ENCODE peak calls at places on chromosomes 5 and 9, in eight cellular contexts. G, J, X, S, Q, V, B and F are unnamed samples. For H3K36me3, the result is how much of the 10 kb centered on the place peaks cover.

GRCh38 chr9:25648116-25648515 is 30.1 kb downstream of the TUSC1 start:
- DNase-seq in X (no peak), Q (no peak), B (no peak), S (no peak), V (no peak), G (no peak), J (no peak), F (no peak)

GRCh38 chr5:127097288-127097687 is 24.0 kb upstream of the C5orf63 start:
- DNase-seq in X (no peak), S (no peak), G (no peak), Q (no peak), J (no peak), B (no peak), V (no peak), F (no peak)

GRCh38 chr9:125971895-125972729 is 224.9 kb downstream of the PBX3 start:
- DNase-seq in Q (no peak), S (no peak), V (no peak), B (no peak), J (no peak), G (no peak), X (no peak), F (no peak)

GRCh38 chr9:116910201-116910600 is 223.1 kb downstream of the TRIM32 start:
- DNase-seq in G (no peak), S (no peak), Q (no peak), V (no peak), X (peak), B (no peak), J (no peak), F (no peak)

GRCh38 chr9:1208185-1208584 is 158.0 kb downstream of the DMRT2 start:
- DNase-seq in B (no peak), S (no peak), X (peak), J (no peak), V (no peak), G (no peak), Q (no peak), F (no peak)

GRCh38 chr5:1722877-1723276 is 76.8 kb downstream of the MRPL36 start:
- DNase-seq in Q (no peak), S (no peak), V (no peak), G (no peak), X (no peak), J (peak), B (no peak), F (no peak)

GRCh38 chr9:81465468-81466002 is 223.8 kb downstream of the TLE1 start:
- DNase-seq in V (no peak), X (no peak), J (no peak), Q (no peak), G (no peak), S (no peak), B (no peak), F (no peak)

GRCh38 chr5:9483251-9483650 is 62.6 kb downstream of the SEMA5A start:
- DNase-seq in B (no peak), S (no peak), J (no peak), X (peak), V (no peak), G (no peak), Q (no peak), F (no peak)

GRCh38 chr9:102770704-102771103 is 224.4 kb upstream of the CYLC2 start:
- DNase-seq in V (no peak), X (no peak), J (no peak), G (no peak), Q (no peak), B (no peak), S (no peak), F (no peak)

GRCh38 chr5:172896465-172896864 is 62.4 kb downstream of the ERGIC1 start:
- DNase-seq in X (no peak), J (no peak), V (no peak), B (peak), S (no peak), G (no peak), Q (no peak), F (no peak)

GRCh38 chr9:101028346-101029299 is at the start of gene PLPPR1:
- DNase-seq in S (peak), J (peak), X (no peak), G (peak), Q (peak), V (no peak), B (peak), F (peak)

GRCh38 chr5:33997331-33997983 is 10.4 kb downstream of the AMACR start:
- DNase-seq in G (peak), J (peak), B (peak), S (peak), V (peak), X (peak), Q (peak), F (peak)

GRCh38 chr5:156109317-156110023 is 217.5 kb upstream of the SGCD start:
- DNase-seq in G (no peak), X (no peak), Q (no peak), J (no peak), V (no peak), S (no peak), B (no peak), F (no peak)

GRCh38 chr9:8732367-8733075 is 932.9 kb upstream of the DMAC1 start:
- DNase-seq in Q (no peak), G (no peak), X (no peak), J (no peak), S (no peak), B (no peak), V (no peak), F (no peak)

GRCh38 chr5:74423383-74423782 is 217.1 kb downstream of the ENC1 start:
- DNase-seq in G (no peak), S (no peak), V (no peak), Q (no peak), X (no peak), B (no peak), J (no peak), F (no peak)

GRCh38 chr9:14159440-14160222 is 154.3 kb downstream of the NFIB start:
- DNase-seq in Q (no peak), S (no peak), G (no peak), V (no peak), B (no peak), J (no peak), X (no peak), F (no peak)

GRCh38 chr5:74556631-74557595 is 83.6 kb downstream of the ENC1 start:
- DNase-seq in S (no peak), B (no peak), X (no peak), G (no peak), Q (no peak), J (no peak), V (no peak), F (peak)

GRCh38 chr9:5857928-5858327 is 25.0 kb upstream of the ERMP1 start:
- DNase-seq in X (no peak), S (no peak), G (no peak), J (no peak), V (no peak), B (no peak), Q (no peak), F (no peak)

GRCh38 chr9:69070201-69070600 is 34.6 kb downstream of the FXN start:
- DNase-seq in B (no peak), X (no peak), J (no peak), Q (no peak), S (no peak), V (no peak), G (no peak), F (no peak)

GRCh38 chr5:957730-958485 is 50.7 kb upstream of the NKD2 start:
- DNase-seq in Q (no peak), B (no peak), G (no peak), X (peak), J (peak), V (peak), S (no peak), F (no peak)

DNA sequence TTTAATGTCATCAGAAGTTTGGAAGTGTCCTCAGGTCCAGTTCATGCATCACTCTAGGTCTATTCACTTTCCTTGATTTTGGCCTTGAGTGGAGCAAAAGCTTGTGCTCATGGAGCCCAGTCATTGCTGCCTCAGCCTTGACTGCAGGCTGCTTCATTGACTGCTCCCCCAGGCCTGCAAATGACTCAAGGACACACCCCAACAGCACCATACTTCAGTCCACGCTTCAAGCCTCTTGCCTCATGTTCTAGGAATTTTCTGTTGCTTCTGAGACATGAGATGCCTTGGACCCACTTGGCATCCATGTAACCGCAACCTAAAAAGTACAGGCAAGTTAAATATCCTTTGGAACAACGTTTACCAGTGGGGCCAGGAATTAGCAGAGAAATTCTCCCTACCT is 193.7 kb downstream of the PIK3R1 start:
- DNase-seq in Q (no peak), V (no peak), X (peak), G (no peak), S (no peak), J (no peak), B (no peak), F (no peak)
- H3K4me3 ChIP-seq in Q (no peak), V (no peak), X (no peak), G (no peak), S (no peak), J (no peak), B (no peak), F (no peak)

GRCh38 chr9:37309136-37309535 is 113.4 kb upstream of the GRHPR start:
- DNase-seq in B (no peak), J (no peak), Q (no peak), V (no peak), G (no peak), S (peak), X (peak), F (no peak)
- TF ChIP-seq CTCF in B (no peak), J (no peak), Q (no peak), V (no peak), G (peak), S (peak), X (peak), F (peak)

DNA sequence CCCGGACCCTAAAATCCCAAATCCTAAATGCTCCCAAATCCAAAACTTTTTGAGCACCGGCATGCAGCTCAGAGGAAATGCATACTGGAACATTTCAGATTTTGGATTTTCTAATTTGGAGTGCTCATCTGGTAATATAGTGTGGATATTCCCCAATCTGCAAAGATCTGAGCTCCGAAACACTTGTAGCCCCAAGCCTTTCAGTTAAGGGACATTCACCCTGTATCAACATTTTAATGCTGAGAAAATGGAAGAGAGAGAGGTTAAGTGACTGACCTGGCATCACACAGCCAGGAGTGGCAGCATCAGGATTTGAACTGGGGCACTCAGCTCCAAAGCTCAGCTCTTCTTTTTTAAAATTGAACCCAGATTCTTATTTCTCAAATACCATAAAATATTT is 30.7 kb downstream of the QRFP start:
- DNase-seq in B (no peak), X (no peak), J (no peak), V (no peak), G (no peak), Q (no peak), S (no peak), F (no peak)
- H3K36me3 ChIP-seq in B (under half), X (under half), J (under half), V (under half), G (under half), Q (half or more), S (under half), F (half or more)

DNA sequence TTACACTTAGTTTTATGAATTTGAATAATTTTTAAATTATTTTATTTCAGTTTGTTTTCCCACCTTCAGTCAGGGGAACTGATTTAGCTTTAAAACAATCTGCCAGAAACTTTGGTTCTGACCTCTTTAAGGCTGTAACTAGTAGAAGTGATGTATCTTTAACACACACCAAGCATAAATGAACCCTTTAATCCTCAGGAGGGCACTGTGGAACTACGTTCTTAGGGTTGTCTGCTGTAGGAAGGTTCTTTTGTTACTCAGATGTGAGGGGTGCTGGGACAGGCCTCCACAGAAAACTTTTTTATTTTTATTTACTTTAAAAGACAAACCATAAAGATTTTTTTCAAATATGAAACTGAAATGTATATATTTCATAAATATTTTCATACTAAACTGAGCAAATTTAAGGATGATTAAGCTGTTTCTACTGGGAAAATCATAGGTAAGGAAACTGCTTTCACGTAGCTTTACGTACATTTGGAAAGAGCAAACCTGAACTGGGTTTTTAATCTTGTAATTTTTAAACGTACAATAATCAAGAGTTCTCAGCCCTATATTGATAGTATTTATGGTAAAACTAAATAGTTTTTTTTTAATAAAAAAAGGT is 5.3 kb downstream of the KLF4 start:
- DNase-seq in Q (no peak), S (peak), B (no peak), J (no peak), G (peak), V (no peak), X (peak), F (peak)
- H3K4me3 ChIP-seq in Q (peak), S (no peak), B (no peak), J (no peak), G (no peak), V (no peak), X (no peak), F (no peak)

GRCh38 chr9:13090588-13090987 is 188.9 kb downstream of the MPDZ start:
- DNase-seq in S (no peak), G (no peak), Q (no peak), B (no peak), J (no peak), V (no peak), X (no peak), F (no peak)
- TF ChIP-seq CTCF in S (no peak), G (no peak), Q (no peak), B (no peak), J (no peak), V (no peak), X (no peak), F (no peak)

DNA sequence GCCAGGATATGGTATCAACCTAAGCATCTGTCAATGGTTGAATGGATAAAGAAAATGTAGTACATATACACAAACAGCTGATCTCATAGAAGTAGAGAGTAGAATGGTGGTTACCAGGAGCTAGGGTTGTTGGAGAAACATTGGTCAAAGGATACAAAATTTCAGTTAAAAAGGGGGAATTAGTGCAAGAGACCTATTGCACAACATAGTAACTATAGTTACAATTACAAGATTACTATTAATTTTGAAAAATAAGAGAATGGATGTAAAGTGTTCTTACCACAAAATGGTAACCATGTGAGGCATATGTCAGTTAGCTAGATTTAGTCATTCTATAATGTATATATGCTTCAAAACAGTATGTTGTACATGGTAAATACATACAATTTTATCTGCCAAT is 28.8 kb upstream of the ELOVL7 start:
- DNase-seq in V (no peak), X (no peak), S (no peak), J (no peak), B (no peak), Q (no peak), G (no peak), F (no peak)
- H3K36me3 ChIP-seq in V (under half), X (under half), S (under half), J (under half), B (under half), Q (under half), G (under half), F (under half)

GRCh38 chr9:110130791-110131416 is 77.1 kb downstream of the C9orf152 start:
- DNase-seq in J (no peak), S (no peak), G (no peak), Q (no peak), V (no peak), X (no peak), B (no peak), F (no peak)

GRCh38 chr9:110131499-110131898 is 76.5 kb downstream of the C9orf152 start:
- DNase-seq in G (no peak), Q (no peak), B (no peak), J (no peak), V (no peak), S (no peak), X (peak), F (no peak)

GRCh38 chr9:110128664-110129329 is 79.2 kb downstream of the C9orf152 start:
- DNase-seq in G (no peak), B (no peak), S (no peak), J (no peak), X (no peak), V (no peak), Q (no peak), F (no peak)

GRCh38 chr9:110129460-110129859 is 78.5 kb downstream of the C9orf152 start:
- DNase-seq in G (no peak), J (no peak), Q (no peak), V (no peak), X (no peak), B (no peak), S (no peak), F (no peak)

DNA sequence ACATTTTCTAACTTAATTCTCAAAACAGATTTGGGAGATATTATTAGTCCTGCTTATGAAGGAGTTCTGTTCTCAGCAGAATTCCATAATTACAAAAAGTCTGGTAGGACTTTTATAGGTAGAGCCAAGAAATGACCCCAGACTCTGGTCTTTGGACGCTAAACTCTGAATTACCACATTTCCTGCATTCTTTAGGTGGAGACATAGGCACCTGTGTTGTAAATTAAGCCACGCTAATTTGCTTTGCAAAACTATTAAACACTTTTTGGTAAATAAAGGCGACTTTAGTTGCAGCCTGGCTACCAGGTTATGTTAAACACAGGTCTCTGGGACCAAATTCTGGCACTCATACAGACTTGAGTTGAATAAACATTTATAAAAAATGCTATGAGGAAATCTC is 77.7 kb downstream of the C9orf152 start:
- DNase-seq in X (no peak), B (no peak), Q (no peak), S (no peak), V (no peak), J (no peak), G (no peak), F (no peak)
- H3K4me3 ChIP-seq in X (no peak), B (no peak), Q (no peak), S (no peak), V (no peak), J (no peak), G (no peak), F (no peak)